ENCODE peak calls at places on chromosomes 2 and 18, in seven cellular contexts. One of them, this sample, is unnamed.

GRCh38 chr2:226652388-226652787 is 147.2 kb downstream of the IRS1 start:
- DNase-seq in uterus: no peak
- DNase-seq in body of pancreas: no peak
- DNase-seq in sigmoid colon: no peak
- DNase-seq in coronary artery: no peak
- DNase-seq in cardiac fibroblast: peak
- DNase-seq in GM12864: no peak
- DNase-seq in this sample: peak

GRCh38 chr2:218963597-218963996 is 4.1 kb downstream of the CDK5R2 start:
- DNase-seq in cardiac fibroblast: peak
- DNase-seq in coronary artery: no peak
- DNase-seq in GM12864: no peak
- DNase-seq in uterus: no peak
- DNase-seq in sigmoid colon: no peak
- DNase-seq in body of pancreas: no peak
- DNase-seq in this sample: no peak

GRCh38 chr18:59140287-59140885 is 702 bp downstream of the SEC11C start:
- DNase-seq in cardiac fibroblast: peak
- DNase-seq in GM12864: no peak
- DNase-seq in uterus: no peak
- DNase-seq in sigmoid colon: peak
- DNase-seq in coronary artery: no peak
- DNase-seq in body of pancreas: peak
- DNase-seq in this sample: no peak

GRCh38 chr2:236859896-236860295 is 225.8 kb upstream of the COPS8 start:
- DNase-seq in GM12864: no peak
- DNase-seq in sigmoid colon: peak
- DNase-seq in uterus: no peak
- DNase-seq in coronary artery: peak
- DNase-seq in cardiac fibroblast: no peak
- DNase-seq in body of pancreas: peak
- DNase-seq in this sample: no peak

GRCh38 chr2:191115391-191115790 is 35.4 kb downstream of the STAT4 start:
- DNase-seq in sigmoid colon: no peak
- DNase-seq in uterus: no peak
- DNase-seq in cardiac fibroblast: peak
- DNase-seq in coronary artery: no peak
- DNase-seq in GM12864: no peak
- DNase-seq in body of pancreas: peak
- DNase-seq in this sample: no peak

GRCh38 chr2:224302952-224303351 is 99.0 kb downstream of the FAM124B start:
- DNase-seq in GM12864: no peak
- DNase-seq in sigmoid colon: no peak
- DNase-seq in body of pancreas: no peak
- DNase-seq in uterus: no peak
- DNase-seq in coronary artery: no peak
- DNase-seq in cardiac fibroblast: no peak
- DNase-seq in this sample: no peak

GRCh38 chr18:75005622-75006021 is 203.3 kb downstream of the PTGR3 start:
- DNase-seq in sigmoid colon: no peak
- DNase-seq in body of pancreas: no peak
- DNase-seq in cardiac fibroblast: peak
- DNase-seq in coronary artery: no peak
- DNase-seq in uterus: no peak
- DNase-seq in GM12864: no peak
- DNase-seq in this sample: no peak

GRCh38 chr2:72983500-72984039 is 66.3 kb downstream of the EMX1 start:
- DNase-seq in uterus: no peak
- DNase-seq in body of pancreas: peak
- DNase-seq in coronary artery: no peak
- DNase-seq in sigmoid colon: no peak
- DNase-seq in cardiac fibroblast: no peak
- DNase-seq in GM12864: no peak
- DNase-seq in this sample: no peak

GRCh38 chr18:27412551-27412950 is 227.4 kb upstream of the CHST9 start:
- DNase-seq in sigmoid colon: no peak
- DNase-seq in coronary artery: no peak
- DNase-seq in uterus: no peak
- DNase-seq in GM12864: no peak
- DNase-seq in cardiac fibroblast: no peak
- DNase-seq in body of pancreas: no peak
- DNase-seq in this sample: no peak

GRCh38 chr18:8462651-8463185 is 146.5 kb upstream of the RAB12 start:
- DNase-seq in uterus: no peak
- DNase-seq in sigmoid colon: no peak
- DNase-seq in body of pancreas: no peak
- DNase-seq in GM12864: no peak
- DNase-seq in cardiac fibroblast: no peak
- DNase-seq in coronary artery: no peak
- DNase-seq in this sample: no peak

GRCh38 chr2:174631009-174631981 is 33.7 kb upstream of the WIPF1 start:
- DNase-seq in sigmoid colon: no peak
- DNase-seq in GM12864: no peak
- DNase-seq in uterus: no peak
- DNase-seq in coronary artery: no peak
- DNase-seq in cardiac fibroblast: peak
- DNase-seq in body of pancreas: no peak
- DNase-seq in this sample: no peak

GRCh38 chr2:102509749-102510148 is 36.7 kb downstream of the SLC9A4 start:
- DNase-seq in cardiac fibroblast: peak
- DNase-seq in body of pancreas: no peak
- DNase-seq in uterus: no peak
- DNase-seq in sigmoid colon: no peak
- DNase-seq in coronary artery: no peak
- DNase-seq in GM12864: no peak
- DNase-seq in this sample: no peak

GRCh38 chr2:201709049-201709448 is 10.6 kb upstream of the MPP4 start:
- DNase-seq in cardiac fibroblast: no peak
- DNase-seq in uterus: no peak
- DNase-seq in GM12864: no peak
- DNase-seq in coronary artery: no peak
- DNase-seq in body of pancreas: no peak
- DNase-seq in sigmoid colon: no peak
- DNase-seq in this sample: no peak

DNA sequence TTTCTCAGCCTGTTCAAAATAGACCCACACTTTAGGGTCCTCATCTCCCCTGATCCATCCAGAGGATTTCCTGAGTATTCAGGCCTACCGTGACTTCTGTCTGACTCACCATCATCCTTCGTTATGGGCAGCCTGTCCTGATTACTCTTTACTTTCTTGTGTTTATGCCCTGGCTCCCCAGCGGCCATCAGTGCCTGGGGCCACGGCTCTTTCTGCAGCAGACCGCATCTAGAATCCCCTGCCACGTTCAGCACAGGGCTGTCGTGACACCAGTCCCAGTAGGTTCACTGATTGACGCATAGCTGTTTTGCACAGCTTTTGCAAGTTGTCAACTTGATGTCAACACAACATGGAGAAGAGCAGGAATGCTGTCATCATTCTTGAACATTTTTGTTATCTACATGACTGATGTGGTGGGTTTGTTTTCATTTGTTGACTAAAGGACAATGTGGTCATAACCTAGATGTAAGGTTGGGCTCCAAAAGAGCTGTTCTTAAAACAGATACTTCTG is 225.6 kb downstream of the HAUS1 start:
- DNase-seq in GM12864: no peak
- DNase-seq in cardiac fibroblast: no peak
- DNase-seq in sigmoid colon: no peak
- DNase-seq in uterus: no peak
- DNase-seq in body of pancreas: no peak
- DNase-seq in coronary artery: no peak
- DNase-seq in this sample: no peak
- H3K4me3 ChIP-seq in GM12864: no peak
- H3K4me3 ChIP-seq in cardiac fibroblast: no peak
- H3K4me3 ChIP-seq in sigmoid colon: no peak
- H3K4me3 ChIP-seq in uterus: no peak
- H3K4me3 ChIP-seq in body of pancreas: no peak
- H3K4me3 ChIP-seq in coronary artery: no peak
- H3K4me3 ChIP-seq in this sample: no peak

DNA sequence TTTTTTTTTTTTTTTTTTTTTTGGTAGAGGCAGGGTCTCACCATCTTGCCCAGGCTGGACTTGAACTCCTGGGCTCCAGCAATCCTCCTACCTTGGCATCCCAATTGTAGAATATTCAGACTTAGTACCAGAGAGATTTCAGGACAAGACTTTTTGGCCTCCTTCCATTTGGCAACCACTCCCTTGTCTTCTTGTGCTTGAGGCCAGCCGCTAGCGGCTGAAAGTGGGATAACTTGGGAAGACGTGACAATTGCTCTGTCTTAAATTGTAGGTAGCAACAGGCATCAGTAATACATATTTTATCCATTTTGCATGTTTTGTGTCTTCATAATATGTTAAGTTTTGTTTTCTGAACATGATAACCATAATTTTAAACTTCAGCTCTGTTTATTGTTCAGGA is 53.3 kb upstream of the TTN start:
- DNase-seq in body of pancreas: peak
- DNase-seq in sigmoid colon: no peak
- DNase-seq in coronary artery: no peak
- DNase-seq in GM12864: no peak
- DNase-seq in cardiac fibroblast: peak
- DNase-seq in uterus: peak
- DNase-seq in this sample: no peak
- TF ChIP-seq CTCF in body of pancreas: no peak
- TF ChIP-seq CTCF in sigmoid colon: no peak
- TF ChIP-seq CTCF in coronary artery: no peak
- TF ChIP-seq CTCF in GM12864: no peak
- TF ChIP-seq CTCF in cardiac fibroblast: peak
- TF ChIP-seq CTCF in uterus: no peak
- TF ChIP-seq CTCF in this sample: no peak

GRCh38 chr18:55838322-55838721 is 250.3 kb upstream of the TCF4 start:
- DNase-seq in sigmoid colon: no peak
- DNase-seq in cardiac fibroblast: no peak
- DNase-seq in GM12864: no peak
- DNase-seq in body of pancreas: no peak
- DNase-seq in uterus: no peak
- DNase-seq in coronary artery: no peak
- DNase-seq in this sample: no peak

GRCh38 chr18:55840601-55841170 is 252.7 kb upstream of the TCF4 start:
- DNase-seq in body of pancreas: no peak
- DNase-seq in GM12864: no peak
- DNase-seq in uterus: no peak
- DNase-seq in coronary artery: no peak
- DNase-seq in sigmoid colon: no peak
- DNase-seq in cardiac fibroblast: no peak
- DNase-seq in this sample: no peak

GRCh38 chr18:55838841-55839240 is 250.8 kb upstream of the TCF4 start:
- DNase-seq in body of pancreas: no peak
- DNase-seq in cardiac fibroblast: peak
- DNase-seq in sigmoid colon: no peak
- DNase-seq in coronary artery: no peak
- DNase-seq in GM12864: no peak
- DNase-seq in uterus: no peak
- DNase-seq in this sample: no peak

GRCh38 chr18:55839350-55839749 is 251.4 kb upstream of the TCF4 start:
- DNase-seq in coronary artery: no peak
- DNase-seq in GM12864: no peak
- DNase-seq in cardiac fibroblast: peak
- DNase-seq in sigmoid colon: no peak
- DNase-seq in uterus: no peak
- DNase-seq in body of pancreas: no peak
- DNase-seq in this sample: no peak

GRCh38 chr18:55841314-55841713 is 253.3 kb upstream of the TCF4 start:
- DNase-seq in cardiac fibroblast: no peak
- DNase-seq in sigmoid colon: no peak
- DNase-seq in coronary artery: no peak
- DNase-seq in uterus: no peak
- DNase-seq in body of pancreas: no peak
- DNase-seq in GM12864: no peak
- DNase-seq in this sample: no peak
- H3K4me3 ChIP-seq in cardiac fibroblast: no peak
- H3K4me3 ChIP-seq in sigmoid colon: no peak
- H3K4me3 ChIP-seq in coronary artery: no peak
- H3K4me3 ChIP-seq in uterus: no peak
- H3K4me3 ChIP-seq in body of pancreas: no peak
- H3K4me3 ChIP-seq in GM12864: no peak
- H3K4me3 ChIP-seq in this sample: no peak

DNA sequence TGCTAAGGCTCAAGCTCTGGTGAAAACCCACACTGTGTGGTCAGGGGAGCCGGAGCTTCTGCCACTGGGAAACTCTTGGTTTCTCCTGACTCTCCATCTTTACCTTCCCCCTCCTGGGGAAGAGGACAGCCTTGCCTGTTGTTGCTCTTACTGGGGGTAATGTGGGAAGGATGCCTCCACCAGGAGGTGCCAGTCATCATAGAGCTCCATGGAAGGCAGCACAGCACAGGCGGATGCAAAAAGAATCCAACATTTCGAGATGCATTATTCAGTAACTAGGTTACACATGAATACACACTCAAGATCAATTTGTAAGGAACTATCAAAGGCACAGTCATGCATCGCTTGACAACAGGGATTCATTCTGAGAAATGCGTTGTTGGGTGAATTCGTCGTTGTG is 322.6 kb downstream of the AFF3 start:
- DNase-seq in body of pancreas: no peak
- DNase-seq in coronary artery: no peak
- DNase-seq in GM12864: no peak
- DNase-seq in sigmoid colon: no peak
- DNase-seq in cardiac fibroblast: no peak
- DNase-seq in uterus: no peak
- DNase-seq in this sample: no peak
- TF ChIP-seq CTCF in body of pancreas: no peak
- TF ChIP-seq CTCF in coronary artery: no peak
- TF ChIP-seq CTCF in GM12864: no peak
- TF ChIP-seq CTCF in sigmoid colon: no peak
- TF ChIP-seq CTCF in cardiac fibroblast: peak
- TF ChIP-seq CTCF in uterus: no peak
- TF ChIP-seq CTCF in this sample: peak

GRCh38 chr2:63056309-63057065 is 5.9 kb downstream of the OTX1 start:
- DNase-seq in uterus: no peak
- DNase-seq in GM12864: no peak
- DNase-seq in cardiac fibroblast: no peak
- DNase-seq in body of pancreas: no peak
- DNase-seq in sigmoid colon: peak
- DNase-seq in coronary artery: no peak
- DNase-seq in this sample: no peak

GRCh38 chr2:63058149-63058741 is 7.6 kb downstream of the OTX1 start:
- DNase-seq in GM12864: no peak
- DNase-seq in coronary artery: no peak
- DNase-seq in cardiac fibroblast: peak
- DNase-seq in sigmoid colon: no peak
- DNase-seq in uterus: no peak
- DNase-seq in body of pancreas: no peak
- DNase-seq in this sample: no peak

GRCh38 chr2:63055510-63056308 is 5.1 kb downstream of the OTX1 start:
- DNase-seq in body of pancreas: no peak
- DNase-seq in coronary artery: no peak
- DNase-seq in sigmoid colon: peak
- DNase-seq in uterus: no peak
- DNase-seq in GM12864: no peak
- DNase-seq in cardiac fibroblast: no peak
- DNase-seq in this sample: no peak

GRCh38 chr2:63058742-63059433 is 8.3 kb downstream of the OTX1 start:
- DNase-seq in GM12864: no peak
- DNase-seq in body of pancreas: no peak
- DNase-seq in coronary artery: no peak
- DNase-seq in cardiac fibroblast: no peak
- DNase-seq in uterus: no peak
- DNase-seq in sigmoid colon: peak
- DNase-seq in this sample: no peak

GRCh38 chr2:63057249-63058148 is 6.9 kb downstream of the OTX1 start:
- DNase-seq in body of pancreas: no peak
- DNase-seq in GM12864: no peak
- DNase-seq in sigmoid colon: no peak
- DNase-seq in coronary artery: no peak
- DNase-seq in cardiac fibroblast: no peak
- DNase-seq in uterus: no peak
- DNase-seq in this sample: no peak
- H3K4me3 ChIP-seq in body of pancreas: no peak
- H3K4me3 ChIP-seq in GM12864: no peak
- H3K4me3 ChIP-seq in sigmoid colon: no peak
- H3K4me3 ChIP-seq in coronary artery: peak
- H3K4me3 ChIP-seq in cardiac fibroblast: no peak
- H3K4me3 ChIP-seq in uterus: no peak
- H3K4me3 ChIP-seq in this sample: no peak